ENCODE peak calls at places on chromosomes 12 and 14, in seven cellular contexts. C is HCT116; E is dorsolateral prefrontal cortex; N is CD4-positive, CD25-positive, alpha-beta regulatory T cell; K is NCI-H446 treated with DMSO at 0.1 percent for 48 hours; D is anterior cingulate cortex; J is type B pancreatic cell. B is an unnamed sample.

GRCh38 chr12:96862326-96862725 is 44.7 kb upstream of the NEDD1 start:
- DNase-seq in N (no peak), J (no peak), C (no peak), K (no peak), E (no peak), D (no peak), B (no peak)

GRCh38 chr12:56411781-56412639 is 37.2 kb downstream of the TIMELESS start:
- DNase-seq in K (no peak), J (no peak), E (no peak), N (no peak), C (no peak), D (no peak), B (peak)

GRCh38 chr14:77790566-77791224 is 9.2 kb upstream of the ADCK1 start:
- DNase-seq in K (peak), D (no peak), J (no peak), C (no peak), N (no peak), E (no peak), B (no peak)

GRCh38 chr12:42985506-42985905 is 396.0 kb upstream of the PRICKLE1 start:
- DNase-seq in E (no peak), K (no peak), C (no peak), D (peak), N (no peak), J (no peak), B (no peak)

GRCh38 chr12:55906056-55906455 is 21.6 kb downstream of the PYM1 start:
- DNase-seq in C (no peak), J (no peak), E (no peak), K (no peak), D (no peak), N (no peak), B (no peak)

GRCh38 chr12:5230151-5230550 is 186.5 kb downstream of the KCNA5 start:
- DNase-seq in E (no peak), K (no peak), C (no peak), D (no peak), J (no peak), N (no peak), B (no peak)

GRCh38 chr14:60652674-60653387 is 3.6 kb upstream of the SIX1 start:
- DNase-seq in K (no peak), C (no peak), E (no peak), J (no peak), N (no peak), D (no peak), B (no peak)

GRCh38 chr12:109863961-109864712 is 16.2 kb downstream of the GLTP start:
- DNase-seq in J (no peak), N (no peak), K (no peak), E (peak), D (peak), C (no peak), B (no peak)

GRCh38 chr12:77720258-77720657 is 110.4 kb upstream of the NAV3 start:
- DNase-seq in C (no peak), J (no peak), N (no peak), E (no peak), D (no peak), K (peak), B (no peak)

GRCh38 chr14:84064296-84064695 is 1465.6 kb upstream of the FLRT2 start:
- DNase-seq in J (no peak), C (no peak), N (no peak), K (no peak), D (no peak), E (no peak), B (no peak)

GRCh38 chr14:66974397-66975025 is 214.7 kb upstream of the GARIN2 start:
- DNase-seq in D (no peak), N (no peak), C (no peak), K (no peak), E (no peak), J (no peak), B (no peak)

B was measured in GM13976.